ENCODE peak calls at places on chromosomes 4 and X, in five cellular contexts. I is GM12864, T is ovary, F is thyroid gland, N is A549. D is an unnamed sample.

GRCh38 chr4:1326751-1327525 is 20.1 kb upstream of the UVSSA start:
- DNase-seq in I (no peak), T (no peak), F (no peak), N (no peak), D (no peak)

GRCh38 chr4:138910914-138911336 is 104.7 kb upstream of the NOCT start:
- DNase-seq in I (no peak), T (peak), F (peak), N (peak), D (no peak)

GRCh38 chrX:17067534-17067933 is 121.1 kb downstream of the REPS2 start:
- DNase-seq in I (no peak), T (no peak), F (no peak), N (no peak), D (no peak)

GRCh38 chr4:75916091-75916661 is 13.9 kb upstream of the PPEF2 start:
- DNase-seq in I (peak), T (peak), F (no peak), N (peak), D (no peak)

GRCh38 chr4:108058685-108059440 is 69.2 kb downstream of the HADH start:
- DNase-seq in I (no peak), T (no peak), F (no peak), N (no peak), D (no peak)

GRCh38 chr4:26861434-26862186 is 969 bp downstream of the STIM2 start:
- DNase-seq in I (peak), T (peak), F (peak), N (peak), D (no peak)

GRCh38 chr4:65623509-65623908 is 46.8 kb downstream of the EPHA5 start:
- DNase-seq in I (no peak), T (no peak), F (no peak), N (no peak), D (peak)

GRCh38 chrX:21740329-21741274 is 17.3 kb downstream of the SMPX start:
- DNase-seq in I (no peak), T (peak), F (peak), N (no peak), D (no peak)

GRCh38 chr4:189385098-189385497 is 555.6 kb upstream of the FRG1 start:
- DNase-seq in I (no peak), T (no peak), F (no peak), N (no peak), D (no peak)

GRCh38 chr4:170853422-170854021 is 763.8 kb upstream of the AADAT start:
- DNase-seq in I (peak), T (no peak), F (peak), N (no peak), D (no peak)

GRCh38 chrX:40058719-40059118 is 39.0 kb downstream of the BCOR start:
- DNase-seq in I (no peak), T (no peak), F (peak), N (no peak), D (no peak)

GRCh38 chr4:122854444-122854843 is 27.8 kb downstream of the FGF2 start:
- DNase-seq in I (no peak), T (peak), F (no peak), N (no peak), D (no peak)

GRCh38 chr4:158193171-158193749 is 17.0 kb upstream of the TMEM144 start:
- DNase-seq in I (no peak), T (no peak), F (no peak), N (peak), D (no peak)

GRCh38 chrX:53969540-53969939 is 74.7 kb downstream of the PHF8 start:
- DNase-seq in I (no peak), T (no peak), F (no peak), N (no peak), D (no peak)

GRCh38 chrX:150907474-150907873 is 9.0 kb upstream of the CD99L2 start:
- DNase-seq in I (no peak), T (no peak), F (no peak), N (no peak), D (no peak)

GRCh38 chr4:73844352-73844751 is 7.9 kb downstream of the CXCL6 start:
- DNase-seq in I (no peak), T (no peak), F (no peak), N (no peak), D (peak)

GRCh38 chrX:154023276-154024000 is 3.7 kb upstream of the IRAK1 start:
- DNase-seq in I (no peak), T (no peak), F (no peak), N (no peak), D (no peak)

GRCh38 chrX:154397888-154398667 is at the start of gene RPL10:
- DNase-seq in I (peak), T (peak), F (peak), N (peak), D (peak)

GRCh38 chrX:71489540-71489939 is 43.4 kb upstream of the OGT start:
- DNase-seq in I (no peak), T (no peak), F (no peak), N (no peak), D (peak)

DNA sequence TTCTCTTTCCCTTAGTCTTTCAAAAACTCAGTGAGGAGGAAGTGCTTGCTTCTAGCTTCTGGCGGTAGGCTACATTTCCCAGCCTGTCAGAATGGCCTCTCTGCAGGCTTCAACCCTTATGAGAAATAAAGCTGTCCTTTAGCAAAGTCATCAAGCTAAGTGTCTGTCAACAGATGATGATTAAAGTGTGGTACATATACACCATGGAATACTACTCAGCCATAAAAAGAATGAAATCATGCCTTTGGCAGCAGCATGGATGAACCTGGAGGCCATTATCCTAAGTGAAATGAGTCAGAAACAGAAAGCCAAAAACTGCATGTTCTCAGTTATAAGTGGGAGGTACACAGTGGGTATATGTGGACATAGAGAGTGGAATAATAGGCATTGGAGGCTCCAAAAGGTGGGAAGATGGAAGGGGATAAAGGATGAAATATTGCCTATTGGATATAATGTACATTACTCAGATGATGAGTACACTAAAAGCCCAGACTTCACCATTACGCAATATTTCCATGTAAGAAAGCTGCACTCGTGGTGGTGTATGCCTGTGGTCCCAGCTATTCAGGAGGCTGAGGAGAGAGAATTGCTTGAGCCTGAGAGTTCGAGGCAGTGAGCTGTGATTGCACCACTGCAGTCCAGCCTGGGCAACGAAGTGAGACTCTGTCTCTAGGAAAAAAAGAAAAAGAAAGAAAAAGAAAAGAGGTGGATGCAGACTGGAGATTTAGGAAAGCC is 7.9 kb downstream of the TRIM2 start:
- DNase-seq in I (no peak), T (no peak), F (peak), N (no peak), D (no peak)
- TF ChIP-seq CTCF in I (no peak), T (no peak), F (no peak), N (no peak), D (no peak)

GRCh38 chrX:47658684-47659515 is at the start of gene UXT:
- DNase-seq in I (peak), T (peak), F (peak), N (peak), D (peak)

GRCh38 chrX:47662144-47662657 is 3.2 kb upstream of the UXT start:
- DNase-seq in I (no peak), T (peak), F (no peak), N (no peak), D (peak)

GRCh38 chrX:47661539-47661938 is 2.6 kb upstream of the UXT start:
- DNase-seq in I (no peak), T (no peak), F (no peak), N (no peak), D (no peak)

DNA sequence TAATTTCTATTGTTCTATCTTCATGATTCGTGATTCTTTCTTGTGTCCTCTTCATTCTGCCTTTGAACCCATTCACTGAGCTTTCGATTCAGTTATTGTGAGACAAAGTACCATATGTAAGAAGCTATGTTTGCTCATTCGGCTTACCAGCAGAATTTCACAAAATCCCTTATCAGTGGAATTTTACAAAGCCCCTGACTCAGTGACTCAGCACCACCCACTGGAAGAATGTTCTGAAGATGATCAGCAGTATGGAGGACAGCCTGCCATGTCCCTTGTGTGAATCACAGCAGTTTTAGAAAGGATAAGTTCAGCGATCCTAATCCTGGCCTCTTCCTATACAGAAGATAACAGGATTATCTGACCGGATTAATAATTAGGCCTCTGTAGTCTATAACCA is 5.8 kb upstream of the UXT start:
- DNase-seq in I (no peak), T (no peak), F (no peak), N (no peak), D (no peak)
- H3K4me3 ChIP-seq in I (no peak), T (no peak), F (no peak), N (no peak), D (no peak)

GRCh38 chr4:169510617-169511016 is 101.8 kb downstream of the NEK1 start:
- DNase-seq in I (no peak), T (no peak), F (no peak), N (no peak), D (no peak)

DNA sequence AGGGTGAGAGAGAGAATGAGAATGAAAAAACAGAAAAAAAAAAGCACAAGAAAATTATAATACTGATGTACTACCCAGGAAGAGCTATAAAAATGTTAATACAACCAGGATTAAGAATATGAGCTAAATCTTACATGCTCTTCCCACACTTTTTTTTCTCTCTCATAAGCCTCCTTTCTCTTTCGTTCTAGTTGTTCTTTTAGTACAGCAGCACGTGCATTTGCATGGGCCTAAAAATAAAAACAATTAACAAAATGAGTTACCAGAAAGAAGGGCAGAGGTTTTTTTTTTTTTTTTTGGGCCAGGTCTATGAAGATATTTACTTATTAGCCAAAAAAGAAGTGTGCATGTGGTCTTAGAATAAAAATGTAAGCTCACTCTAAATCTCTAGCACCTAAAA is 105.5 kb downstream of the NEK1 start:
- DNase-seq in I (no peak), T (no peak), F (no peak), N (no peak), D (no peak)
- TF ChIP-seq CTCF in I (no peak), T (no peak), F (no peak), N (no peak), D (no peak)

DNA sequence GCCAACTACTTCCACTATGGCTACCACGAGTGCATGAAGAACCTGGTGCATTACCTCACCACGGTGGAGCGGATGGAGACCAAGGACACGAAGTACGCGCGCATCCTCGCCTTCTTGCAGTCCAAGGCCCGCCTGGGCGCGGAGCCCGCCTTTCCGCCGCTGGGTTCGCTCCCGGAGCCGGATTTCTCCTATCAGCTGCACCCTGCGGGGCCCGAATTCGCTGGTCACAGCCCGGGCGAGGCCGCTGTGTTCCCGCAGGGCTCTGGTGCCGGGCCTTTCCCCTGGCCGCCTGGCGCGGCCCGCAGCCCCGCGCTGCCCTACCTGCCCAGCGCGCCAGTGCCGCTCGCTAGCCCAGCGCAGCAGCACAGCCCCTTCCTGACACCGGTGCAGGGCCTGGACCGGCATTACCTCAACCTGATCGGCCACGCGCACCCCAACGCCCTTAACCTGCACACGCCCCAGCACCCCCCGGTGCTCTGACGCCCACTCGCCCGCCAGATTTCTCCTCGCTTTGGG is 2.1 kb downstream of the HELT start:
- DNase-seq in I (no peak), T (no peak), F (peak), N (no peak), D (no peak)
- H3K4me3 ChIP-seq in I (no peak), T (no peak), F (no peak), N (peak), D (no peak)

DNA sequence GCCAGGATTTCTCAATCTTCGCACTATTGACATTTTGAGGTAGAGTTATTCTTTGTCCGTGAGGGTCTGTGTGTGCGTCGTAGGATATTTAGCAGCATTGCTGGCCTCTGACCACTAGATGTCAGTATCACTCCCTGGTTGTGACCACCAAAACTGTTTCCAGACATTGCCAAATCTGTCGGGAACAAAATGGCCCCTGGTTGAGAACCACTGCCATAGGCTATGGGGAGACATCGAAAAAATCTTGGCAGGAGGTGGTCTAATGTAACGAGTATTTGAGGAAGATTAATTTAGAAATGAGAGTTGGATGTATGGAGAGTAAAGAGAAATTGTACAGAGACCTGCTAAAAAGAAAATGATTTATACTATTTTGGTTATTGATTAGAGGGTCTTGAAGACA is 108.4 kb downstream of the DOCK11 start:
- DNase-seq in I (no peak), T (peak), F (peak), N (peak), D (peak)
- TF ChIP-seq CTCF in I (peak), T (peak), F (peak), N (peak), D (peak)

GRCh38 chrX:19885732-19886131 is 1.7 kb downstream of the SH3KBP1 start:
- DNase-seq in I (no peak), T (no peak), F (no peak), N (no peak), D (no peak)
- H3K4me3 ChIP-seq in I (peak), T (no peak), F (no peak), N (peak), D (no peak)

DNA sequence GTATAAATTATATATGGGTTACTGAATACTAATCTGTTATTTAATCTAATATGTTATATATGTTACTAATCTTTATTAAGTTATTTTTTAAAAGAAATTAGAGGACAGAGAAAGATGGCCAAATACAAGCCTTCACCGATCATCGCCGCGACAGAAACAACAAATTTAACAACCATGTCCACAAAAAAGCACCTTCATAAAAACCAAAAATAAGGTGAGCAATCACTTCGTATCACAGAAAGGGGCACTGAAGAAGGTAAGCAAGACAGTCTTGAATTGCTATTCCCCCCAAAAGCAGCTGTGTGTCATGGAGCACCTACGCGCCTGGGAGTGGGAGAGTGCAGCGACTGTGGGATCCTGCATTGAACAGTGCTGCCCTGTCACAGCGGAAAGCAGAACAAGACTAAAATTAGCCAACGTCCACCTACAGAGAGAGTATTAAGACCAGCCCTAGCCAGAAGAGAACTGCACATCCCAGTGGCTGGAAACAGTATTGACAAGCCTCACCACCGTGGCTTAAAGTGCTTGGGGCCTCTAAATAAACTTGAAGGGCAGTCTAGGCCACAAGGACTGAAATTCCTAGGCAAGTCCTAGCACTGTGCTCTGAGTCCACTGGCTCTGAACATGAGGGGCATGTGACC is 38.5 kb downstream of the LRBA start:
- DNase-seq in I (no peak), T (no peak), F (no peak), N (no peak), D (no peak)
- TF ChIP-seq CTCF in I (peak), T (no peak), F (no peak), N (no peak), D (no peak)

DNA sequence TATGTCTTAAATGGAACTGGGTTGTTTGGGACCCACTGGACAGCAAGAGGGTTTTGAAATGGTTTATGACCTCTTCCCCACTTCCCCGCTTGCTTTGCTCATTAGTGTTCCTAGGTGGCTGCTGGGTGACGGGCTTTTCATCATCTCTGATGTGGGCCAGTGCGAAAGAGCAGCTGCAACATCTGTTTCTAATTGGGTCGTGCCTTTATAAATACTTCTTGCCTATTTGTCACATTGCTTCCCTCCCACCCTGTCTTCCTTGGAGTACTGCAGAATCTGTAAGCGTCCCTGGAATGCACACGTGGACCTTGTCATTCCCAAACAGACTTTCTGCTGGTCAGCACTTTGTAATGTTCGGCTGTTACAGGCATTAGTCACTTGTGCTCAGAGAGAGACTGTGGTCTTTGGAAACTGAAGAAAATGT is 35.2 kb downstream of the SEPTIN11 start:
- DNase-seq in I (no peak), T (peak), F (peak), N (no peak), D (peak)
- H3K4me3 ChIP-seq in I (no peak), T (no peak), F (no peak), N (no peak), D (no peak)

GRCh38 chr4:68076194-68076593 is 53.5 kb downstream of the TMPRSS11F start:
- DNase-seq in I (no peak), T (no peak), F (no peak), N (no peak), D (no peak)
- TF ChIP-seq CTCF in I (peak), T (no peak), F (no peak), N (no peak), D (no peak)

GRCh38 chr4:172104534-172104933 is 291.3 kb downstream of the GALNTL6 start:
- DNase-seq in I (no peak), T (no peak), F (no peak), N (no peak), D (no peak)

DNA sequence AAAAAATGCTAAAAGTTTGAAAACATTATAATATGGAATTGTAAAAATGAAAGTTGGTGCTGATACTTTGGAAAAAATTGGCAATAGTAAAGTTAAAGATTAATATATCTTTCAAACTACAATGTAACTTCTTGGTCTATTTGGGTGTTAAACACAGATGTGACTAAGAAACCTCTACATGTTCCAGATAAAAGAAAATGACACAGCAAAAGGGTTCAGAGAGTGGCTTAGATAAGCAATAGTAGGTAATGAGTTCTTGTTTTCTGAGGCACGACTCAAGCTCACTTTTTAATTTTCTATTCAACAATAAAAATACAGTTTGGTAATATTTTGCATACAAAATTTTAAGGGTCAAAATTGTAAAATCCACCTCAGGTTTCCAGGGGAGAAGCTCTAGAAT is 292.7 kb downstream of the GALNTL6 start:
- DNase-seq in I (no peak), T (no peak), F (no peak), N (no peak), D (no peak)
- H3K4me3 ChIP-seq in I (no peak), T (no peak), F (no peak), N (no peak), D (no peak)